ENCODE peak calls at places on chromosome 2, in ten cellular contexts. W is HL-60; D is stimulated activated CD4-positive, alpha-beta T cell treated with anti-CD3 and anti-CD28 coated beads, Interleukin-1b, Interleukin-23, amount 100 ng/mL, for 1 hour; A is GM12892; Q is NCI-H2081; X is AG04450; P is activated T-helper 1 cell treated with anti-CD3 and anti-CD28 coated beads, Interleukin-12 subunit alpha, Interleukin-12 subunit beta, Interleukin-2, Interleukin-4 antibody, amounts not matched to agents 30 ng/mL and 10 ng/mL and 1 ng/mL, durations not matched to agents 14 hours and 24 hours and 36 hours; L is CD4-positive, alpha-beta T cell; M is RPMI8226; I is T-helper 1 cell. E is an unnamed sample.

GRCh38 chr2:75007061-75007460 is 48.6 kb downstream of the POLE4 start:
- DNase-seq in Q (no peak), I (no peak), D (no peak), M (no peak), X (no peak), L (no peak), W (no peak), P (no peak), A (no peak), E (no peak)

GRCh38 chr2:7825591-7826312 is 856.1 kb upstream of the ID2 start:
- DNase-seq in M (peak), L (no peak), W (no peak), A (peak), P (peak), Q (no peak), D (no peak), X (no peak), I (no peak), E (no peak)

GRCh38 chr2:227378371-227378782 is 729 bp downstream of the TM4SF20 start:
- DNase-seq in I (no peak), L (no peak), M (no peak), P (no peak), Q (no peak), D (no peak), A (no peak), X (no peak), W (no peak), E (no peak)

GRCh38 chr2:11753886-11754704 is 7.7 kb downstream of the LPIN1 start:
- DNase-seq in D (no peak), X (no peak), Q (peak), L (peak), A (no peak), I (peak), M (peak), P (peak), W (no peak), E (peak)

GRCh38 chr2:236994361-236994760 is 91.3 kb upstream of the COPS8 start:
- DNase-seq in W (no peak), X (no peak), L (no peak), M (no peak), P (no peak), D (no peak), A (no peak), Q (no peak), I (no peak), E (no peak)

GRCh38 chr2:127747621-127748020 is 46.3 kb downstream of the SFT2D3 start:
- DNase-seq in L (no peak), A (no peak), P (no peak), M (no peak), W (no peak), I (no peak), Q (no peak), X (no peak), D (no peak), E (no peak)

GRCh38 chr2:55136138-55136541 is 85.9 kb upstream of the RTN4 start:
- DNase-seq in P (no peak), D (no peak), M (peak), L (no peak), Q (no peak), I (no peak), X (no peak), A (no peak), W (no peak), E (no peak)

GRCh38 chr2:238489896-238490295 is 63.2 kb downstream of the ASB1 start:
- DNase-seq in M (no peak), X (no peak), A (no peak), W (no peak), D (no peak), Q (no peak), P (no peak), L (no peak), I (no peak), E (no peak)

E was measured in HTR-8/SVneo.